ENCODE peak calls at places on chromosome 4, in six cellular contexts. One of them, this sample, is unnamed.
A peak's percentile ranks its signal among the peaks of the same experiment; 100 is the strongest.

GRCh38 chr4:99887837-99888236 is 6.4 kb downstream of the LAMTOR3 start:
- DNase-seq in neural crest cell: no peak
- DNase-seq in NCI-H2081: no peak
- DNase-seq in C1 segment of cervical spinal cord: no peak
- DNase-seq in upper lobe of left lung: no peak
- DNase-seq in RPMI7951: no peak
- DNase-seq in this sample: no peak

GRCh38 chr4:83075696-83076095 is 38.8 kb downstream of the PLAC8 start:
- DNase-seq in C1 segment of cervical spinal cord: no peak
- DNase-seq in neural crest cell: no peak
- DNase-seq in NCI-H2081: no peak
- DNase-seq in RPMI7951: peak; percentile 75
- DNase-seq in upper lobe of left lung: no peak
- DNase-seq in this sample: no peak

GRCh38 chr4:64497526-64497925 is 88.3 kb upstream of the TECRL start:
- DNase-seq in neural crest cell: no peak
- DNase-seq in upper lobe of left lung: no peak
- DNase-seq in RPMI7951: no peak
- DNase-seq in C1 segment of cervical spinal cord: no peak
- DNase-seq in NCI-H2081: no peak
- DNase-seq in this sample: no peak

GRCh38 chr4:86741841-86742240 is 107.3 kb downstream of the SLC10A6 start:
- DNase-seq in NCI-H2081: no peak
- DNase-seq in neural crest cell: no peak
- DNase-seq in RPMI7951: no peak
- DNase-seq in C1 segment of cervical spinal cord: no peak
- DNase-seq in upper lobe of left lung: no peak
- DNase-seq in this sample: no peak

GRCh38 chr4:150682126-150682525 is 100.2 kb downstream of the MAB21L2 start:
- DNase-seq in neural crest cell: no peak
- DNase-seq in RPMI7951: no peak
- DNase-seq in NCI-H2081: no peak
- DNase-seq in C1 segment of cervical spinal cord: no peak
- DNase-seq in upper lobe of left lung: no peak
- DNase-seq in this sample: no peak

GRCh38 chr4:48410812-48411211 is 69.5 kb downstream of the SLAIN2 start:
- DNase-seq in neural crest cell: no peak
- DNase-seq in RPMI7951: no peak
- DNase-seq in upper lobe of left lung: no peak
- DNase-seq in NCI-H2081: no peak
- DNase-seq in C1 segment of cervical spinal cord: no peak
- DNase-seq in this sample: no peak

GRCh38 chr4:126960760-126961159 is 672.0 kb upstream of the INTU start:
- DNase-seq in upper lobe of left lung: no peak
- DNase-seq in C1 segment of cervical spinal cord: no peak
- DNase-seq in NCI-H2081: no peak
- DNase-seq in RPMI7951: no peak
- DNase-seq in neural crest cell: no peak
- DNase-seq in this sample: no peak

GRCh38 chr4:82594466-82594865 is 32.7 kb upstream of the TMEM150C start:
- DNase-seq in RPMI7951: no peak
- DNase-seq in upper lobe of left lung: no peak
- DNase-seq in neural crest cell: no peak
- DNase-seq in NCI-H2081: no peak
- DNase-seq in C1 segment of cervical spinal cord: no peak
- DNase-seq in this sample: no peak

GRCh38 chr4:37845201-37845600 is 18.7 kb downstream of the PGM2 start:
- DNase-seq in NCI-H2081: no peak
- DNase-seq in RPMI7951: no peak
- DNase-seq in C1 segment of cervical spinal cord: no peak
- DNase-seq in neural crest cell: no peak
- DNase-seq in upper lobe of left lung: no peak
- DNase-seq in this sample: no peak

GRCh38 chr4:87973283-87974169 is 2.0 kb upstream of the SPP1 start:
- DNase-seq in RPMI7951: peak; percentile 65
- DNase-seq in C1 segment of cervical spinal cord: peak; percentile 15
- DNase-seq in NCI-H2081: peak; percentile 35
- DNase-seq in neural crest cell: peak; percentile 53
- DNase-seq in upper lobe of left lung: peak; percentile 43
- DNase-seq in this sample: peak; percentile 80

GRCh38 chr4:87489678-87490077 is 39.5 kb downstream of the SPARCL1 start:
- DNase-seq in neural crest cell: no peak
- DNase-seq in RPMI7951: no peak
- DNase-seq in upper lobe of left lung: no peak
- DNase-seq in C1 segment of cervical spinal cord: no peak
- DNase-seq in NCI-H2081: no peak
- DNase-seq in this sample: no peak

GRCh38 chr4:105075045-105075444 is 71.6 kb upstream of the TET2 start:
- DNase-seq in neural crest cell: no peak
- DNase-seq in upper lobe of left lung: no peak
- DNase-seq in RPMI7951: no peak
- DNase-seq in C1 segment of cervical spinal cord: no peak
- DNase-seq in NCI-H2081: no peak
- DNase-seq in this sample: no peak

GRCh38 chr4:22217480-22217879 is 268.9 kb upstream of the KCNIP4 start:
- DNase-seq in RPMI7951: no peak
- DNase-seq in NCI-H2081: no peak
- DNase-seq in C1 segment of cervical spinal cord: no peak
- DNase-seq in upper lobe of left lung: no peak
- DNase-seq in neural crest cell: no peak
- DNase-seq in this sample: no peak

GRCh38 chr4:112766422-112766821 is 129.5 kb downstream of the LARP7 start:
- DNase-seq in C1 segment of cervical spinal cord: no peak
- DNase-seq in upper lobe of left lung: no peak
- DNase-seq in neural crest cell: peak; percentile 20
- DNase-seq in RPMI7951: peak; percentile 17
- DNase-seq in NCI-H2081: no peak
- DNase-seq in this sample: no peak

GRCh38 chr4:77443941-77444340 is 161.7 kb upstream of the CXCL13 start:
- DNase-seq in upper lobe of left lung: no peak
- DNase-seq in C1 segment of cervical spinal cord: no peak
- DNase-seq in NCI-H2081: no peak
- DNase-seq in RPMI7951: no peak
- DNase-seq in neural crest cell: no peak
- DNase-seq in this sample: no peak

GRCh38 chr4:57148177-57148576 is 38.0 kb upstream of the IGFBP7 start:
- DNase-seq in upper lobe of left lung: no peak
- DNase-seq in NCI-H2081: no peak
- DNase-seq in C1 segment of cervical spinal cord: no peak
- DNase-seq in neural crest cell: no peak
- DNase-seq in RPMI7951: peak; percentile 51
- DNase-seq in this sample: no peak

This sample was measured in COR-L47.